ENCODE peak calls at places on chromosomes 1 and 21, in seven cellular contexts. I, X, B, Y, D, C and V are unnamed samples. For H3K4me1, the result is how much of the 10 kb centered on the place peaks cover.

GRCh38 chr21:44337941-44338895 is 972 bp downstream of the CFAP410 start:
- DNase-seq in I (peak), X (peak), B (peak), Y (peak), D (peak), C (peak), V (peak)

GRCh38 chr1:116972676-116973035 is 28.9 kb upstream of the CD101 start:
- DNase-seq in I (no peak), X (no peak), B (no peak), Y (no peak), D (no peak), C (no peak), V (no peak)

GRCh38 chr21:15775981-15776380 is 46.2 kb downstream of the USP25 start:
- DNase-seq in I (no peak), X (no peak), B (no peak), Y (no peak), D (no peak), C (no peak), V (no peak)

GRCh38 chr21:45822002-45822397 is 159.6 kb upstream of the COL6A1 start:
- DNase-seq in I (no peak), X (no peak), B (no peak), Y (no peak), D (no peak), C (no peak), V (peak)

GRCh38 chr1:36966242-36966641 is 68.1 kb downstream of the GRIK3 start:
- DNase-seq in I (no peak), X (peak), B (no peak), Y (no peak), D (no peak), C (peak), V (no peak)

GRCh38 chr1:55426619-55427018 is 211.5 kb upstream of the USP24 start:
- DNase-seq in I (no peak), X (no peak), B (no peak), Y (no peak), D (no peak), C (no peak), V (no peak)

GRCh38 chr21:25179116-25179515 is 428.2 kb downstream of the MRPL39 start:
- DNase-seq in I (no peak), X (no peak), B (no peak), Y (no peak), D (no peak), C (no peak), V (no peak)

GRCh38 chr1:217881131-217881543 is 250.0 kb downstream of the SPATA17 start:
- DNase-seq in I (no peak), X (no peak), B (no peak), Y (no peak), D (no peak), C (no peak), V (no peak)

GRCh38 chr1:162094271-162094670 is 24.8 kb downstream of the NOS1AP start:
- DNase-seq in I (no peak), X (no peak), B (no peak), Y (no peak), D (no peak), C (no peak), V (no peak)

GRCh38 chr1:26111530-26112406 is at the start of gene PDIK1L:
- DNase-seq in I (peak), X (peak), B (peak), Y (peak), D (peak), C (peak), V (peak)

GRCh38 chr1:232260861-232261260 is 369.1 kb downstream of the SIPA1L2 start:
- DNase-seq in I (no peak), X (no peak), B (no peak), Y (no peak), D (no peak), C (no peak), V (no peak)
- H3K4me1 ChIP-seq in I (under half), X (under half), B (under half), Y (under half), D (under half), C (under half), V (under half)

GRCh38 chr1:9824702-9825089 is 931 bp upstream of the CLSTN1 start:
- DNase-seq in I (no peak), X (no peak), B (no peak), Y (no peak), D (no peak), C (no peak), V (no peak)

GRCh38 chr1:9827558-9828185 is 3.9 kb upstream of the CLSTN1 start:
- DNase-seq in I (no peak), X (no peak), B (no peak), Y (no peak), D (no peak), C (no peak), V (no peak)

GRCh38 chr1:9825101-9826074 is 1.6 kb upstream of the CLSTN1 start:
- DNase-seq in I (no peak), X (peak), B (peak), Y (peak), D (peak), C (peak), V (peak)

GRCh38 chr1:9826087-9826486 is 2.3 kb upstream of the CLSTN1 start:
- DNase-seq in I (no peak), X (no peak), B (no peak), Y (no peak), D (no peak), C (no peak), V (no peak)

GRCh38 chr1:9826616-9827015 is 2.9 kb upstream of the CLSTN1 start:
- DNase-seq in I (no peak), X (no peak), B (no peak), Y (no peak), D (no peak), C (no peak), V (peak)
- H3K27ac ChIP-seq in I (no peak), X (peak), B (no peak), Y (no peak), D (no peak), C (no peak), V (no peak)

GRCh38 chr1:8889103-8889846 is 10.8 kb upstream of the ENO1 start:
- DNase-seq in I (peak), X (no peak), B (no peak), Y (no peak), D (no peak), C (no peak), V (no peak)
- H3K4me1 ChIP-seq in I (under half), X (under half), B (under half), Y (under half), D (under half), C (under half), V (under half)

GRCh38 chr1:153533689-153534201 is 2.0 kb downstream of the S100A6 start:
- DNase-seq in I (peak), X (no peak), B (no peak), Y (peak), D (peak), C (no peak), V (peak)
- H3K27ac ChIP-seq in I (peak), X (peak), B (peak), Y (peak), D (peak), C (no peak), V (no peak)